ENCODE peak calls at places on chromosomes 13 and 19, in six cellular contexts. E, I, V, G, Y and Q are unnamed samples.

GRCh38 chr13:70795484-70795883 is 687.2 kb upstream of the KLHL1 start:
- DNase-seq in E (no peak), I (no peak), V (no peak), G (no peak), Y (no peak), Q (no peak)

GRCh38 chr13:60411983-60412382 is 15.0 kb downstream of the TDRD3 start:
- DNase-seq in E (no peak), I (no peak), V (no peak), G (no peak), Y (no peak), Q (peak)

GRCh38 chr13:31424130-31424729 is 224.5 kb downstream of the B3GLCT start:
- DNase-seq in E (peak), I (peak), V (peak), G (peak), Y (peak), Q (peak)

GRCh38 chr19:40702337-40703012 is 12.0 kb upstream of the NUMBL start:
- DNase-seq in E (no peak), I (no peak), V (no peak), G (no peak), Y (no peak), Q (no peak)

GRCh38 chr13:49481788-49482187 is 14.0 kb upstream of the PHF11 start:
- DNase-seq in E (no peak), I (no peak), V (no peak), G (no peak), Y (no peak), Q (no peak)

GRCh38 chr13:113297370-113297871 is 382 bp downstream of the LAMP1 start:
- DNase-seq in E (peak), I (no peak), V (peak), G (peak), Y (peak), Q (no peak)

GRCh38 chr13:37816276-37816675 is 53.3 kb downstream of the TRPC4 start:
- DNase-seq in E (no peak), I (no peak), V (no peak), G (no peak), Y (peak), Q (no peak)

GRCh38 chr13:101626925-101627555 is 174.6 kb downstream of the ITGBL1 start:
- DNase-seq in E (no peak), I (peak), V (peak), G (peak), Y (peak), Q (no peak)

GRCh38 chr19:46603752-46604241 is 2.7 kb downstream of the CALM3 start:
- DNase-seq in E (no peak), I (no peak), V (no peak), G (no peak), Y (no peak), Q (no peak)

GRCh38 chr19:38209671-38210457 is 14.2 kb downstream of the DPF1 start:
- DNase-seq in E (peak), I (no peak), V (no peak), G (no peak), Y (peak), Q (no peak)

GRCh38 chr19:39133431-39134270 is 8.1 kb downstream of the PAK4 start:
- DNase-seq in E (no peak), I (no peak), V (peak), G (no peak), Y (no peak), Q (no peak)

GRCh38 chr13:50410921-50411712 is 395.9 kb downstream of the KCNRG start:
- DNase-seq in E (peak), I (no peak), V (no peak), G (no peak), Y (peak), Q (peak)

GRCh38 chr13:26927511-26927910 is 166.9 kb upstream of the GPR12 start:
- DNase-seq in E (no peak), I (no peak), V (no peak), G (no peak), Y (no peak), Q (no peak)

GRCh38 chr13:111460548-111461444 is 140.4 kb downstream of the TEX29 start:
- DNase-seq in E (peak), I (no peak), V (no peak), G (no peak), Y (peak), Q (peak)

GRCh38 chr19:45305421-45305820 is 17.3 kb downstream of the CKM start:
- DNase-seq in E (no peak), I (no peak), V (no peak), G (no peak), Y (peak), Q (peak)

GRCh38 chr13:42405665-42406390 is 133.9 kb downstream of the AKAP11 start:
- DNase-seq in E (no peak), I (no peak), V (no peak), G (peak), Y (peak), Q (peak)

GRCh38 chr13:66210677-66211076 is 1019.5 kb downstream of the PCDH9 start:
- DNase-seq in E (peak), I (no peak), V (no peak), G (no peak), Y (peak), Q (peak)

GRCh38 chr19:14363203-14364097 is 17.8 kb upstream of the ADGRE5 start:
- DNase-seq in E (peak), I (no peak), V (no peak), G (peak), Y (peak), Q (peak)

GRCh38 chr19:5395541-5395940 is 54.9 kb upstream of the PTPRS start:
- DNase-seq in E (no peak), I (no peak), V (no peak), G (no peak), Y (no peak), Q (no peak)

GRCh38 chr13:45654633-45655349 is 39.3 kb upstream of the ERICH6B start:
- DNase-seq in E (no peak), I (no peak), V (no peak), G (no peak), Y (no peak), Q (no peak)

GRCh38 chr19:38959618-38960017 is 15.9 kb downstream of the FBXO17 start:
- DNase-seq in E (no peak), I (no peak), V (no peak), G (no peak), Y (no peak), Q (no peak)

GRCh38 chr19:54364775-54365257 is at the start of gene LAIR1:
- DNase-seq in E (no peak), I (peak), V (peak), G (peak), Y (no peak), Q (no peak)

GRCh38 chr13:40193290-40194203 is 472.9 kb downstream of the FOXO1 start:
- DNase-seq in E (no peak), I (no peak), V (no peak), G (no peak), Y (peak), Q (peak)

GRCh38 chr13:57629391-57629804 is 2.1 kb upstream of the PCDH17 start:
- DNase-seq in E (no peak), I (no peak), V (no peak), G (no peak), Y (no peak), Q (peak)

GRCh38 chr13:33817513-33817842 is 471 bp upstream of the RFC3 start:
- DNase-seq in E (no peak), I (no peak), V (no peak), G (no peak), Y (no peak), Q (peak)

GRCh38 chr19:42965204-42965603 is 28.2 kb upstream of the PSG7 start:
- DNase-seq in E (peak), I (no peak), V (no peak), G (no peak), Y (peak), Q (peak)

GRCh38 chr19:8096071-8096470 is 43.5 kb downstream of the CCL25 start:
- DNase-seq in E (no peak), I (no peak), V (no peak), G (no peak), Y (no peak), Q (no peak)